ENCODE peak calls at places on chromosomes 4 and X, in nine cellular contexts. Z is psoas muscle, A is GM12878, R is testis, Q is choroid plexus epithelial cell, M is astrocyte of the spinal cord, Y is fibroblast of the aortic adventitia, P is heart left ventricle, X is mucosa of descending colon. I is an unnamed sample.

GRCh38 chr4:88033309-88033708 is 25.9 kb downstream of the PKD2 start:
- DNase-seq in Z (no peak), A (no peak), R (peak), Q (peak), M (peak), Y (peak), P (peak), X (no peak), I (peak)

GRCh38 chr4:962231-963208 is 10.8 kb downstream of the DGKQ start:
- DNase-seq in Z (peak), A (no peak), R (no peak), Q (no peak), M (no peak), Y (no peak), P (no peak), X (peak), I (no peak)

GRCh38 chr4:84319124-84319523 is 180.0 kb downstream of the NKX6-1 start:
- DNase-seq in Z (peak), A (no peak), R (no peak), Q (peak), M (peak), Y (peak), P (no peak), X (no peak), I (no peak)

GRCh38 chr4:139770361-139770760 is 104.7 kb downstream of the MGST2 start:
- DNase-seq in Z (peak), A (no peak), R (peak), Q (no peak), M (no peak), Y (no peak), P (peak), X (no peak), I (no peak)

GRCh38 chr4:142474398-142475087 is 371.6 kb downstream of the INPP4B start:
- DNase-seq in Z (no peak), A (no peak), R (no peak), Q (no peak), M (no peak), Y (no peak), P (no peak), X (no peak), I (no peak)

GRCh38 chr4:108611360-108611759 is 9.0 kb upstream of the RPL34 start:
- DNase-seq in Z (no peak), A (no peak), R (peak), Q (peak), M (no peak), Y (peak), P (no peak), X (no peak), I (no peak)

GRCh38 chr4:11323771-11324170 is 104.9 kb downstream of the HS3ST1 start:
- DNase-seq in Z (no peak), A (no peak), R (no peak), Q (no peak), M (no peak), Y (no peak), P (no peak), X (no peak), I (no peak)

GRCh38 chr4:108143515-108143914 is 25.2 kb downstream of the LEF1 start:
- DNase-seq in Z (no peak), A (no peak), R (no peak), Q (no peak), M (no peak), Y (no peak), P (no peak), X (no peak), I (no peak)

GRCh38 chr4:139901516-139902327 is 236.1 kb downstream of the MGST2 start:
- DNase-seq in Z (no peak), A (no peak), R (no peak), Q (peak), M (peak), Y (peak), P (no peak), X (no peak), I (no peak)

GRCh38 chr4:1577818-1578217 is 106.3 kb downstream of the FAM53A start:
- DNase-seq in Z (peak), A (no peak), R (no peak), Q (no peak), M (no peak), Y (no peak), P (no peak), X (peak), I (no peak)

GRCh38 chr4:182085051-182085480 is 158.1 kb upstream of the TENM3 start:
- DNase-seq in Z (no peak), A (no peak), R (no peak), Q (peak), M (peak), Y (no peak), P (no peak), X (no peak), I (no peak)

GRCh38 chrX:94365736-94366135 is 691.7 kb downstream of the FAM133A start:
- DNase-seq in Z (no peak), A (no peak), R (no peak), Q (no peak), M (no peak), Y (no peak), P (no peak), X (no peak), I (no peak)

GRCh38 chr4:3031357-3032064 is 42.8 kb downstream of the HTT-AS start:
- DNase-seq in Z (no peak), A (no peak), R (peak), Q (no peak), M (no peak), Y (no peak), P (no peak), X (no peak), I (no peak)

DNA sequence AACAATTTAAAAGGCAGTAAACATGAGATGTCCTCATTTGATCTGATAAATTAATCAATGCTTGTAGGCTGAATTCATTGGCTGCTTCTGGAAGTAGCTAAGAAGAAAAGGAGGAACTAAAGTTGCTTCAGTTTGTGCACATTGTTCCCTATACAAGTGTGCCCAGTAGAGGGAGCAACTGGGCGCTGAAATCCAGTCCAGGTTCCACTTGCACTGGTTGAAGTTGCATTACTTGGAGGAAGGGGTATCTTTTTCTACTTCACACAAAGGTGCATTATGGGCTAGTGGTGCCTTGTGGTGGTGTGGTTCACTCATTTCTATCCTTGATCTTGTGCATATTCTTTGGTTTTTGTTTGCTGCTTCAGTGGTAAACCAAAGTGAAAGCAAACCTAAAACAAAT is 67.9 kb upstream of the SOX3 start:
- DNase-seq in Z (no peak), A (peak), R (peak), Q (peak), M (peak), Y (peak), P (no peak), X (no peak), I (no peak)
- TF ChIP-seq CTCF in Z (peak), A (peak), R (peak), Q (peak), M (peak), Y (peak), P (peak), X (no peak), I (peak)

DNA sequence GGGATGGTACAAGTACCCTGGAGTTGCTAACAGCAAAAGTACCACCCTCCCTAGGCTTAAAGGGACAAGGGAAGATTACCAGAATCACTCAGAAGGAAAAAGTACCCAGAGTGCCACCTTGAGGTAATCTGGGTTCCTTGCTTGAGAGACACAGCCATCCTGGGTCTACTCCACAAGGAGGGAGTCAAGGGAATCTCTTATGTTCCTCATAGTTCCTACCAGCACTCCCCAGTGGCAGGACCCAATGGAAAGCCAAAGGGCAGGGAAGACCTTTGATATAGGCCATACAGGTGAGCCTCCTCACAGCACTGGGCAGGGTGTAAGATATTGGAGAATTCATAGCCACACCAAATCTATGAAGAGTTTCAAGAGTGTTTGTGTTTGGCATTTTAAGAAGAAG is 5.7 kb downstream of the IL2 start:
- DNase-seq in Z (no peak), A (no peak), R (peak), Q (peak), M (peak), Y (peak), P (no peak), X (no peak), I (no peak)
- TF ChIP-seq CTCF in Z (no peak), A (no peak), R (no peak), Q (peak), M (peak), Y (peak), P (no peak), X (no peak), I (peak)

GRCh38 chr4:127781303-127782024 is 658 bp upstream of the HSPA4L start:
- DNase-seq in Z (peak), A (no peak), R (peak), Q (peak), M (peak), Y (no peak), P (peak), X (no peak), I (peak)
- TF ChIP-seq CTCF in Z (no peak), A (no peak), R (no peak), Q (no peak), M (no peak), Y (no peak), P (no peak), X (no peak), I (no peak)

GRCh38 chr4:111605111-111605510 is 540.1 kb upstream of the FAM241A start:
- DNase-seq in Z (no peak), A (no peak), R (no peak), Q (no peak), M (no peak), Y (no peak), P (no peak), X (no peak), I (no peak)

GRCh38 chr4:111601671-111602070 is 543.6 kb upstream of the FAM241A start:
- DNase-seq in Z (no peak), A (no peak), R (no peak), Q (no peak), M (no peak), Y (no peak), P (no peak), X (no peak), I (no peak)

DNA sequence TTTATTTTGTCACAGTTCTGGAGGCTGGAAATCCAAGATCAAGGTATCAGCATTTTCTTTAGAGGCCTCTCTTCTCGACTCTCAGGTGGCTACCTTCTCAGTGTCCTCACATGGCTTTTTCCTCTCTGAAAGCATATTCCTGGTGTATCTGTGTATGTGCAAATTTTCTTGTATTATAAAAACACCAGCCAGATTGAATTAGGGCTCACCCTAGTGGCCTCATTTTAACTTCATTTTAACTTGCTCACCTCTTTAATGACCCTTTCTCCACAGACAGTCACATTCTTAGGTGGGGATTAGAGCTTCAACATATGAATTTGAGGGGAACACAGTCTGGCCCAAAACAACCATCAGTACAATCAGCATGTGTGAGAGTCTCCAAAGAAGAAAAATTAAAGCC is 542.4 kb upstream of the FAM241A start:
- DNase-seq in Z (no peak), A (no peak), R (no peak), Q (peak), M (peak), Y (peak), P (no peak), X (no peak), I (peak)
- TF ChIP-seq CTCF in Z (no peak), A (no peak), R (no peak), Q (peak), M (peak), Y (peak), P (no peak), X (no peak), I (peak)